ENCODE peak calls at places on chromosomes 13 and 19, in four cellular contexts. N, T, G and E are unnamed samples. For H3K4me1, the result is how much of the 10 kb centered on the place peaks cover.

GRCh38 chr19:54096642-54097106 is 3.9 kb downstream of the OSCAR start:
- DNase-seq in T (peak), G (peak), N (no peak), E (no peak)

GRCh38 chr19:1441677-1442438 is 3.7 kb downstream of the RPS15 start:
- DNase-seq in T (no peak), N (no peak), G (no peak), E (no peak)

GRCh38 chr13:30673669-30674521 is 56.2 kb downstream of the USPL1 start:
- DNase-seq in T (peak), G (peak), N (peak), E (peak)

GRCh38 chr19:21492932-21493906 is 12.2 kb upstream of the ZNF429 start:
- DNase-seq in T (no peak), N (no peak), G (no peak), E (no peak)

GRCh38 chr13:99717959-99718674 is 216.8 kb downstream of the TM9SF2 start:
- DNase-seq in G (no peak), T (no peak), N (no peak), E (no peak)

GRCh38 chr19:33522371-33522662 is 726 bp upstream of the PEPD start:
- DNase-seq in G (no peak), N (no peak), T (no peak), E (no peak)

GRCh38 chr13:97225533-97225932 is 3.4 kb downstream of the MBNL2 start:
- DNase-seq in N (no peak), T (no peak), G (no peak), E (no peak)

GRCh38 chr13:31476753-31477152 is 262.6 kb upstream of the RXFP2 start:
- DNase-seq in N (no peak), G (no peak), T (no peak), E (no peak)

GRCh38 chr19:2464389-2464788 is 7.6 kb upstream of the LMNB2 start:
- DNase-seq in G (no peak), T (no peak), N (no peak), E (no peak)

GRCh38 chr19:42023121-42023942 is 29.3 kb upstream of the ATP1A3 start:
- DNase-seq in T (peak), G (no peak), N (no peak), E (peak)

GRCh38 chr19:17376935-17377600 is at the start of gene PLVAP:
- DNase-seq in T (no peak), G (no peak), N (no peak), E (no peak)

GRCh38 chr13:114226088-114226487 is 8.6 kb upstream of the CDC16 start:
- DNase-seq in T (no peak), N (no peak), G (peak), E (no peak)

GRCh38 chr13:26307701-26308100 is 53.8 kb downstream of the CDK8 start:
- DNase-seq in N (no peak), G (no peak), T (no peak), E (no peak)

GRCh38 chr13:86810385-86810784 is 860.8 kb upstream of the SLITRK5 start:
- DNase-seq in G (no peak), N (no peak), T (no peak), E (no peak)

GRCh38 chr13:50809133-50810090 is 34.1 kb downstream of the DLEU7 start:
- DNase-seq in G (no peak), N (no peak), T (no peak), E (no peak)

GRCh38 chr19:33022472-33023116 is 42.1 kb downstream of the RHPN2 start:
- DNase-seq in N (no peak), G (no peak), T (peak), E (no peak)

GRCh38 chr13:95191821-95192220 is 109.4 kb downstream of the ABCC4 start:
- DNase-seq in T (peak), G (peak), N (peak), E (peak)

GRCh38 chr19:14952767-14953166 is 11.5 kb downstream of the OR7C2 start:
- DNase-seq in G (no peak), T (no peak), N (no peak), E (no peak)

GRCh38 chr19:35513975-35514809 is 743 bp upstream of the DMKN start:
- DNase-seq in T (peak), N (peak), G (no peak), E (no peak)

GRCh38 chr19:49256691-49257090 is 68.3 kb downstream of the SLC6A16 start:
- DNase-seq in N (no peak), T (no peak), G (no peak), E (no peak)

GRCh38 chr19:2474232-2475017 is 1.5 kb upstream of the GADD45B start:
- DNase-seq in N (peak), T (peak), G (peak), E (peak)

GRCh38 chr13:106318941-106319411 is 216.5 kb downstream of the EFNB2 start:
- DNase-seq in N (peak), T (no peak), G (no peak), E (no peak)

DNA sequence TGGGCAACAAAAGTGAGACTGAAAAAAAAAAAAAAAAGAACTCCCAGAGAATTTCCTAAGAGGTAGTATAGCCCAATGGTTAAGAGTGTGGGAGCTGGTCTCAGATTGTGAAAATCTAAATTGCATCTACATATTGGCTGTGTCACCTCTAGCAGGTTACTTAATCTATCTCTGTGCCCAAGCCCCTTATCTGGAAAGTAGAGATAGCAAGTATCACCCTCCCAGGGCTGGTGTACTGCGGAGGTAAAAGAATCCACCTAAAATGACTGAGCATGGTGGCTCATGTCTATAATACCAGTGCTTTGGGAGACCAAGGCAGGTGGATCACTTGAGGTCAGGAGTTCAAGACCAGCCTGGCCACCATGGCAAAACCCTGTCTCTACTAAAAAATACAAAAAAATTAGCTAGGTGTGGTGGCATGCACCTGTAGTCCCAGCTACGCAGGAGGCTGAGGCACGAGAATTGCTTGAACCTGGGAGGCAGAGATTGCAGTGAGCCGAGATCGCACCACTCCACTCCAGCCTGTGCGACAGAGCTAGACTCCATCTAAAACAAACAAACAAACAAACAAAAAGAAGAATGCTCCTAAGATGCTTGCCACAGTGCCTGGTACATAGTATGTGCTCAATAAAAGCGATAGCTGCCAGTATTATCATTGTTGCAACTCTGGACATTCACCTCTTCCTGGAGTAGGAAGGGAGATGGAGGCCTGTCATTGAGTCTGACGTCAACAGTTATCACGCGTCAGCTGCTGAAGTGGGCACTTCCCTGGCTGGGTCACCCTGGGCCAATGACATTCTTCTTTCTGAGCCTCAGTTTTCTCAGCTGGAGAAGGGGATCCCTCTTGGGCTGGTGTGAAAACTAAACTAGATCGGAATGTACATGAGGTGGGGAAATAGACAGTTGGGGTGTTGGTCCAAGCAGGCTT is 4.0 kb upstream of the PLAUR start:
- DNase-seq in T (no peak), N (no peak), G (no peak), E (no peak)
- TF ChIP-seq CTCF in T (no peak), N (no peak), G (no peak), E (no peak)

GRCh38 chr19:55490478-55491436 is 2.5 kb downstream of the SSC5D start:
- DNase-seq in N (no peak), T (no peak), G (no peak), E (no peak)
- H3K4me1 ChIP-seq in N (under half), T (under half), G (under half), E (under half)

GRCh38 chr13:92573467-92574057 is 653.0 kb upstream of the GPC6 start:
- DNase-seq in N (peak), T (peak), G (no peak), E (no peak)
- TF ChIP-seq CTCF in N (peak), T (peak), G (no peak), E (no peak)

GRCh38 chr19:45446295-45446694 is 21.5 kb upstream of the FOSB start:
- DNase-seq in G (no peak), T (peak), N (peak), E (no peak)

GRCh38 chr19:45445139-45445538 is 21.4 kb upstream of the ERCC1 start:
- DNase-seq in T (no peak), G (no peak), N (no peak), E (no peak)

GRCh38 chr19:45448887-45449299 is 18.9 kb upstream of the FOSB start:
- DNase-seq in N (no peak), T (no peak), G (no peak), E (no peak)

GRCh38 chr19:45448425-45448756 is 19.4 kb upstream of the FOSB start:
- DNase-seq in N (no peak), T (no peak), G (no peak), E (no peak)

GRCh38 chr19:45446944-45447343 is 20.9 kb upstream of the FOSB start:
- DNase-seq in G (no peak), N (peak), T (no peak), E (no peak)
- H3K4me1 ChIP-seq in G (half or more), N (under half), T (under half), E (under half)

DNA sequence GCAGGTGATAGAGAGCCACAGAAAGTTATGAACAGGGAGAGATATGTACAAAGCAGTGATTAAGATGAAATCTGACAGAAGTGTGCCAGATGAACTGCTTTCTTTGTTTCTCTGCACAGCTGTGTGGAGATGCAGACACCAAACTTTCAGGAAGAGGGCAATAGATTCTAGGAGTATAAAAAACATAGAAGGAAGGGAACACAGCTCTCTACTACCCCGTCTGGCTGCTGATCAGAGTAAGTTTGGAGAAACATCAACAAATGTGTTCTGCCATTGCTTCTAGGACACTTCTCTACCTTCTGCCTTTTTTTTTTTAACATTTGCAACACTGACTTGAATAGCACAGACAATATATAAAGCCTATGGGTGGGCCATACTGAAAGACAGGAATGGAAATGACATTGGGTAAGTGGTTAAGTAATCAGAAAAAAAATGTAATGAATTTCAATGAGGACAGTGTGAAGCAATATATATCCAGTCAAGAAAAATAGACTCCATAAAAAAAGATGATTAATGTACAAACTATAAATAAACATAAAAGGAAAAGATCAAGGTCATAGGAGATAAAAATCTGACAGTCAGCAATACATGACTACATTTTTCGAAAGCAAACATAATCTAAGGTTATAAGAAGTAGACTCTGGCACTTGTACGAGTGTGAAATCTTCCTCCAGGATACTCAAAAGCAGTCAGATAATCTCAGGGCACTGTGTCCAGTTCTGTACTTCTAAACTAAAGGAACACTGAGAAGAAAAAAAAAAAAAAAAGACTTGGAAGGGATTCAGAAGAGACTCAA is 21.4 kb downstream of the NUFIP1 start:
- DNase-seq in G (no peak), N (peak), T (no peak), E (no peak)
- TF ChIP-seq CTCF in G (no peak), N (peak), T (no peak), E (no peak)

GRCh38 chr13:93881418-93881817 is 598.1 kb downstream of the DCT start:
- DNase-seq in T (no peak), N (no peak), G (no peak), E (no peak)
- H3K4me1 ChIP-seq in T (under half), N (under half), G (under half), E (under half)

DNA sequence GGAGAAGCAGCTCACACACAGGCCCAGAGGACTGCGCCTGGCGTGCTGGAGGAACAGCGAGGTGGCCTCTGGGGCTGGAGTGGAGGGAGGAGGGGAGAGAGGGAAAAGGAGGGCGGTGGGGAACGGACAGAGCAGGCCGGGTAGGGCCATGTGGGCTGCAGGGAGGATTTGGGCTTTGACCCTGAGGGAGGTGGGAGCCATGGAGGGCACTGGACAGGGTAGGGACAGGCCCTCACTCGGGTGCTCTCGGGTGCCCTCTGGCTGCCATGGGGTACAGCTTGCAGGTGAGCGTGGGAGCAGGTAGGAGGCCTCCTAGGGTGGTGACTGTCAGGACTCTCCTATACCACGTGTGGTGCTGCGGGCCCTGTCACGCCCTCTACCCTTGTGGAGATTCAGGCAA is 22.8 kb downstream of the PLIN4 start:
- DNase-seq in T (no peak), G (no peak), N (no peak), E (no peak)
- TF ChIP-seq CTCF in T (no peak), G (no peak), N (no peak), E (peak)

GRCh38 chr13:79796116-79796515 is 315.2 kb downstream of the NDFIP2 start:
- DNase-seq in G (no peak), T (no peak), N (no peak), E (no peak)

GRCh38 chr13:79791471-79792042 is 310.6 kb downstream of the NDFIP2 start:
- DNase-seq in G (no peak), T (no peak), N (no peak), E (no peak)

GRCh38 chr13:79799049-79799448 is 318.1 kb downstream of the NDFIP2 start:
- DNase-seq in N (no peak), T (no peak), G (no peak), E (no peak)

GRCh38 chr13:79792716-79793115 is 311.8 kb downstream of the NDFIP2 start:
- DNase-seq in T (no peak), G (no peak), N (no peak), E (no peak)

DNA sequence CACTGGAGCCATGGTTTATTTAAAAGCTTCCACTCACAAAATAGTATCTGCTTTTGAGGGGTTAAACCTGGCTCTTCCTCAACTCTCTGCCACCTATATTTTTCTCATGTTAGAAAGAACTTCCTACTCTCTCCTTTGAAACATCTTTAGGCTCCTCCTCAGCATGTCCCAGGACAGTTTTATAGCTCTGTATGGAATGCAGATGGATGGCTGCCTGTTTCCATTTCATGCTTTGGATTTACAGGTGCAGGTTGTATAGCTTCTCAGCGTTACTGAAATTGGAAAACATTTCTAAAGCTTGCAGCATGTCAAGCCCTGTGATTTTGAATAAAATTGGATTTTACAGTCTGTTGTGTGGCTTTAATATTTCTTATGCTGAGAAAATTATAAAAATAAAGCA is 314.0 kb downstream of the NDFIP2 start:
- DNase-seq in G (no peak), N (no peak), T (no peak), E (no peak)
- H3K4me1 ChIP-seq in G (under half), N (under half), T (under half), E (under half)